ENCODE peak calls at places on chromosomes 2 and 18, in ten cellular contexts. W is mesenteric fat pad; U is KBM-7; K is iPS DF 19.7; Y is Calu3; L is stimulated activated CD4-positive, alpha-beta T cell treated with anti-CD3 and anti-CD28 coated beads, Interleukin-4, amount 100 ng/mL, for 48 hours; F is fibroblast of the aortic adventitia; T is H7; E is endodermal cell; X is choroid plexus epithelial cell. H is an unnamed sample.

GRCh38 chr18:7577706-7578105 is 10.6 kb downstream of the PTPRM start:
- DNase-seq in W (no peak), U (no peak), K (peak), Y (no peak), L (no peak), F (peak), T (peak), E (peak), X (peak), H (no peak)

GRCh38 chr2:190882831-190883582 is 2.4 kb downstream of the GLS start:
- DNase-seq in W (no peak), U (peak), K (no peak), Y (no peak), L (no peak), F (peak), T (no peak), E (no peak), X (no peak), H (no peak)

GRCh38 chr2:45000921-45001628 is 8.2 kb downstream of the SIX2 start:
- DNase-seq in W (no peak), U (no peak), K (no peak), Y (peak), L (no peak), F (no peak), T (peak), E (peak), X (peak), H (no peak)

GRCh38 chr2:227267406-227268115 is 57.5 kb upstream of the MFF start:
- DNase-seq in W (no peak), U (no peak), K (no peak), Y (no peak), L (no peak), F (no peak), T (no peak), E (no peak), X (peak), H (no peak)

GRCh38 chr2:239152916-239153305 is 247.9 kb downstream of the HDAC4 start:
- DNase-seq in W (peak), U (no peak), K (no peak), Y (no peak), L (no peak), F (no peak), T (no peak), E (peak), X (no peak), H (no peak)

GRCh38 chr2:231393149-231394131 is 2.1 kb upstream of the B3GNT7 start:
- DNase-seq in W (no peak), U (no peak), K (no peak), Y (no peak), L (peak), F (no peak), T (peak), E (peak), X (no peak), H (no peak)

GRCh38 chr2:40168032-40168431 is 283.9 kb downstream of the SLC8A1 start:
- DNase-seq in W (no peak), U (peak), K (no peak), Y (peak), L (no peak), F (peak), T (no peak), E (no peak), X (no peak), H (peak)

GRCh38 chr2:36906277-36906676 is 60.1 kb downstream of the STRN start:
- DNase-seq in W (no peak), U (no peak), K (no peak), Y (no peak), L (no peak), F (no peak), T (no peak), E (no peak), X (no peak), H (no peak)

GRCh38 chr18:9658111-9658641 is 43.8 kb upstream of the PPP4R1 start:
- DNase-seq in W (no peak), U (no peak), K (no peak), Y (peak), L (no peak), F (no peak), T (no peak), E (no peak), X (no peak), H (no peak)

GRCh38 chr2:150476809-150477302 is 10.6 kb downstream of the RND3 start:
- DNase-seq in W (no peak), U (no peak), K (no peak), Y (no peak), L (no peak), F (peak), T (no peak), E (no peak), X (peak), H (peak)

GRCh38 chr2:201813996-201814845 is 7.9 kb downstream of the CDK15 start:
- DNase-seq in W (no peak), U (no peak), K (no peak), Y (no peak), L (no peak), F (peak), T (no peak), E (no peak), X (no peak), H (no peak)

GRCh38 chr18:79278896-79279295 is 116.8 kb upstream of the NFATC1 start:
- DNase-seq in W (no peak), U (no peak), K (no peak), Y (no peak), L (no peak), F (no peak), T (no peak), E (peak), X (no peak), H (no peak)

GRCh38 chr2:172540421-172540820 is 15.5 kb upstream of the PDK1 start:
- DNase-seq in W (no peak), U (no peak), K (no peak), Y (no peak), L (no peak), F (no peak), T (no peak), E (no peak), X (no peak), H (no peak)

GRCh38 chr2:74148457-74149248 is 941 bp upstream of the BOLA3 start:
- DNase-seq in W (no peak), U (no peak), K (no peak), Y (no peak), L (no peak), F (no peak), T (no peak), E (no peak), X (no peak), H (no peak)